ENCODE peak calls at places on chromosomes 12 and 14, in nine cellular contexts. Y, T, X, W, K, C, E, L and D are unnamed samples.

GRCh38 chr12:12467222-12467621 is 95.4 kb downstream of the DUSP16 start:
- ATAC-seq in E (no peak), T (no peak), C (peak; percentile 75), X (no peak), K (no peak), W (no peak), Y (peak; percentile 34), L (no peak), D (no peak)

GRCh38 chr14:96090441-96091148 is 51.4 kb downstream of the C14orf132 start:
- ATAC-seq in C (no peak), Y (no peak), W (no peak), L (peak; percentile 29), E (no peak), X (peak; percentile 45), T (no peak), K (peak; percentile 80), D (no peak)

GRCh38 chr12:27148791-27149190 is 66.4 kb upstream of the C12orf71 start:
- ATAC-seq in E (no peak), W (no peak), X (no peak), Y (no peak), L (no peak), C (no peak), K (no peak), T (no peak), D (no peak)

GRCh38 chr12:1309610-1310009 is 284.8 kb downstream of the FBXL14 start:
- ATAC-seq in K (no peak), Y (no peak), W (no peak), E (no peak), T (no peak), X (no peak), L (no peak), C (peak; percentile 77), D (no peak)

GRCh38 chr14:92481386-92481785 is 32.2 kb upstream of the RIN3 start:
- ATAC-seq in C (no peak), L (peak; percentile 47), T (no peak), X (no peak), E (no peak), K (no peak), W (no peak), Y (no peak), D (no peak)

GRCh38 chr12:29574500-29574899 is 77.0 kb upstream of the OVCH1 start:
- ATAC-seq in L (no peak), W (peak; percentile 65), E (no peak), K (no peak), Y (no peak), C (no peak), T (no peak), X (no peak), D (no peak)

GRCh38 chr12:121872546-121873223 is 14.0 kb upstream of the HPD start:
- ATAC-seq in X (peak; percentile 50), L (peak; percentile 84), Y (no peak), T (peak; percentile 33), C (no peak), K (peak; percentile 58), E (peak; percentile 26), W (peak; percentile 20), D (peak; percentile 81)

GRCh38 chr12:117045175-117045997 is 53.8 kb downstream of the TESC start:
- ATAC-seq in W (no peak), X (no peak), E (no peak), L (peak; percentile 27), Y (no peak), T (no peak), K (no peak), C (no peak), D (no peak)

GRCh38 chr12:95262808-95263207 is 45.2 kb downstream of the VEZT start:
- ATAC-seq in X (peak; percentile 33), W (no peak), L (peak; percentile 58), K (peak; percentile 77), Y (no peak), E (no peak), T (peak; percentile 84), C (no peak), D (peak; percentile 43)

GRCh38 chr12:88957358-88957757 is 377.1 kb upstream of the KITLG start:
- ATAC-seq in C (no peak), K (no peak), Y (no peak), X (no peak), L (no peak), T (no peak), W (no peak), E (no peak), D (no peak)

GRCh38 chr12:69170293-69170692 is 69.1 kb upstream of the CPSF6 start:
- ATAC-seq in K (no peak), T (no peak), W (no peak), X (no peak), E (no peak), C (no peak), L (no peak), Y (no peak), D (no peak)

GRCh38 chr12:24860546-24860945 is 88.4 kb downstream of the BCAT1 start:
- ATAC-seq in T (no peak), X (no peak), K (no peak), Y (no peak), C (no peak), E (no peak), W (no peak), L (no peak), D (no peak)

GRCh38 chr12:104297477-104298113 is 5.9 kb upstream of the EID3 start:
- ATAC-seq in X (no peak), W (peak; percentile 82), T (peak; percentile 58), E (no peak), Y (no peak), K (no peak), L (peak; percentile 93), C (no peak), D (no peak)
- H3K27ac ChIP-seq in X (no peak overlapping the region), W (no peak overlapping the region), T (no peak overlapping the region), E (no peak overlapping the region), Y (no peak overlapping the region), K (no peak overlapping the region), L (peak overlapping the region; percentile 3), C (no peak overlapping the region), D (no peak overlapping the region)

GRCh38 chr12:32546272-32546671 is 132.8 kb upstream of the DNM1L start:
- ATAC-seq in C (no peak), E (no peak), W (no peak), L (no peak), T (no peak), X (no peak), K (no peak), Y (no peak), D (no peak)

GRCh38 chr12:32544893-32545292 is 134.2 kb upstream of the DNM1L start:
- ATAC-seq in X (no peak), L (no peak), E (no peak), W (no peak), K (no peak), C (no peak), Y (no peak), T (no peak), D (no peak)

GRCh38 chr12:32542550-32543229 is 136.4 kb upstream of the DNM1L start:
- ATAC-seq in C (no peak), L (no peak), K (no peak), Y (no peak), T (no peak), X (no peak), W (no peak), E (no peak), D (no peak)

GRCh38 chr12:32545413-32545970 is 133.6 kb upstream of the DNM1L start:
- ATAC-seq in C (no peak), Y (no peak), K (peak; percentile 30), W (peak; percentile 79), X (no peak), T (no peak), E (no peak), L (peak; percentile 75), D (no peak)

DNA sequence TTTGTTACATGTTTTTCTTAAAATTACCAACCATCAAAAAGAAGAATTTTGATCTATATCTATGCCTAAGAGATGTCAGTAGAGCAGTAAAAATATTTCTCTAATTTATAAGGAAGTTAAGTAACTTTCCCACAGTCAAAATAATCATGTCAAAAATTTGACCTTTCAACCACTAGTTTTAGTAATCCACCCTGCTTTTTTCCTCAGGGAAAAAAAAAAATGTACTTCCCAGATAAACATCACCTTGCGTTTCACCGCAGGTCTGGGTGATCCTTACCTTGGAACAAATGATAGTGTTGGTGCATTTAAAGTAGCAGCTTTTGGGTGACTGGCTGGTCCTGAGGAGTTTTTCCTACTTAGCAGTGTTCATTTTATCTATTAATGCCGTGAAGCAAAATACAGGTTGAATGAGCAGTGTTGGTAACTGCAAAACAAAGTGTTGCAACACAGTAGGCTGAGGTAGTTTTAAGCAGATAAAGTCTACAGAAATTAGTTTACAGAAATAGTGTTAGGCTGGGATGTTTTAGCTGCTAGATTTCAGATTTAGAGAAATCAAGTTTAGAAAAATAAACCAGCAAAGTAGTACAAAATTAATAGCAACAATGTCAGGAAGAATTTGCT is 137.2 kb upstream of the DNM1L start:
- ATAC-seq in E (no peak), C (no peak), K (no peak), T (no peak), Y (no peak), L (peak; percentile 54), W (peak; percentile 41), X (peak; percentile 77), D (peak; percentile 48)
- H3K4me3 ChIP-seq in E (no peak overlapping the region), C (no peak overlapping the region), K (no peak overlapping the region), T (no peak overlapping the region), Y (no peak overlapping the region), L (no peak overlapping the region), W (no peak overlapping the region), X (no peak overlapping the region), D (no peak overlapping the region)

DNA sequence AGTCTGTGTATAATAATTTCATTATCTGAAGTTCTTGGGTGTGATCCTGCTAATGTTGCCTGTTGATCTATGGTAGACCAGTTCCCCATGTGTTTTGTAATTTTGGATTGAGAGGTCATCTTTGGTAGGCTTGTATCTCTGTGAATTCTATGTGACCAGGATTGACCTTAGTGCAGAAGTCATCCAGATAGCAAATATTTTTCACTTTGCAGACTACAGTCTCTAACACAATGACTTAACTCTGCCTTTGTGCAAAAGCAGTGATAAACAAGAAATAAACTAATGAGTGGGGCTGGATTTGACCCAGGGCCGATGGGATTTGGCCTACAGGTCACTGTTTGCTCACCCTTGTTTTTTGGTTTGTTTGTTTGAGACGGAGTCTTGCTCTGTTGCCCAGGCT is 144.6 kb upstream of the MYL2 start:
- ATAC-seq in Y (no peak), L (no peak), X (no peak), T (no peak), K (no peak), E (no peak), C (no peak), W (no peak), D (no peak)
- H3K27ac ChIP-seq in Y (no peak overlapping the region), L (no peak overlapping the region), X (no peak overlapping the region), T (no peak overlapping the region), K (no peak overlapping the region), E (no peak overlapping the region), C (no peak overlapping the region), W (no peak overlapping the region), D (no peak overlapping the region)

DNA sequence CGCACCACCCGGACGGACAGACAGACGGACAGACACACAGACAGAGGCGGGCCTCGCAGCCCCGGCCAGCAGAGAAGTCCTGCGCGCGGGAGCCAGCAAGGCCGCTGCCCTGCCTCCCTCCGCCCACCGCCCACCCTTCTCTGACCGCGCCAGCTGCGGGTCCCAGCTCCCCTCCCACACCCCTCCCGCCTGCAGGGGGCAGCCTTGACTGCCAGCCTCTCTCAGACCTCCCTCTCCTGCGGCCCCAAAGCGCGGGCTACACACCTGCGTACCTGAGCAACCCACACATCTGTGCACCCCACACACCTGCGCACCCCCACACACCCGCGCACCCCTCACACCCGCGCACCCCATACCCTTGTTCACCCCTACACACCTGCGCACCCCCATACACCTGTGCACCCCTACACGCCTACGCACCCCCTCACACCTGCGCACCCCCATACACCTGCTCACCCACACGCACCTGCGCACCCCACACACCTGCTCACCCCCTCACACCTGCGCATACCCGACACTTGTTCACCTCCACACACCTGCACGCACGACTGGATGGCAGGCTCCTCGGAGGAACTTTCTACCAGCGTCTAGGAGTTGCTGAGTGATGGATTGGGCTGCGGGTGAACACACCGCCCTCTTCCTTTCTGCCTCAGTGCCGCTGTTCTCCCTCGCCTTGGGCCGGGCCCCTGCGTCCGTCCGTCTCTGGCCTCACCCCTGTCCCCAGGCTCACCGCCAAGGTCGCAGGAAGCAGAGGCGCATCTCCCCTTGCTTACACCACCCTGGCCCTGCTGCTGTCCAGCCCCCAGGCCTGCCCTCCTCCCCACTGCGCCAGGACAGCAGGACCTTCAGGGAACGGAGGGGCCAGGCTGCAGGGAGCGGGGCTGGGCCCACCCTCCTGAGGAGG is 20.8 kb upstream of the TMEM106C start:
- ATAC-seq in T (no peak), L (peak; percentile 34), K (no peak), X (no peak), W (peak; percentile 31), C (no peak), E (peak; percentile 24), Y (peak; percentile 74), D (peak; percentile 40)
- H3K4me3 ChIP-seq in T (no peak overlapping the region), L (no peak overlapping the region), K (no peak overlapping the region), X (no peak overlapping the region), W (no peak overlapping the region), C (no peak overlapping the region), E (no peak overlapping the region), Y (no peak overlapping the region), D (no peak overlapping the region)